ENCODE peak calls at places on chromosome 17, in five cellular contexts. B is activated T-cell treated with anti-CD3 and anti-CD28 coated beads, Interleukin-2, amount 50 U/mL, for 72 hours; I is WTC11; P is NCI-H1092; F is cardiac muscle cell. L is an unnamed sample.

GRCh38 chr17:68457168-68457538 is at the start of gene WIPI1:
- DNase-seq in I (no peak), F (no peak), P (no peak), B (no peak), L (no peak)

GRCh38 chr17:1776857-1777256 is 15.0 kb downstream of the SERPINF1 start:
- DNase-seq in B (no peak), I (no peak), F (no peak), P (no peak), L (no peak)

GRCh38 chr17:37124825-37125181 is 176.0 kb downstream of the AATF start:
- DNase-seq in I (no peak), P (no peak), B (no peak), F (no peak), L (no peak)

GRCh38 chr17:2688351-2689342 is 22.9 kb downstream of the CLUH start:
- DNase-seq in B (no peak), P (no peak), I (no peak), F (peak), L (peak)

GRCh38 chr17:46896991-46897390 is 26.0 kb upstream of the GOSR2 start:
- DNase-seq in B (no peak), I (no peak), F (no peak), P (no peak), L (no peak)

GRCh38 chr17:67585077-67585602 is 132.6 kb upstream of the NOL11 start:
- DNase-seq in B (no peak), P (no peak), I (no peak), F (no peak), L (no peak)

GRCh38 chr17:15952048-15952532 is 7.2 kb downstream of the ADORA2B start:
- DNase-seq in F (no peak), P (no peak), I (no peak), B (no peak), L (no peak)

GRCh38 chr17:56029980-56030624 is 123.2 kb upstream of the ANKFN1 start:
- DNase-seq in I (no peak), P (no peak), F (peak), B (no peak), L (no peak)

GRCh38 chr17:35731239-35731931 is at the start of gene RASL10B:
- DNase-seq in P (no peak), I (peak), B (peak), F (peak), L (peak)

GRCh38 chr17:65173284-65173793 is 36.2 kb downstream of the RGS9 start:
- DNase-seq in P (peak), I (no peak), B (peak), F (peak), L (no peak)

GRCh38 chr17:17241656-17242055 is 4.7 kb upstream of the FLCN start:
- DNase-seq in P (no peak), I (no peak), F (no peak), B (no peak), L (no peak)

GRCh38 chr17:40122466-40122943 is 734 bp downstream of the MSL1 start:
- DNase-seq in I (peak), P (no peak), F (peak), B (peak), L (peak)

L was measured in H7.